ENCODE peak calls at places on chromosomes 2 and 18, in ten cellular contexts. N, X, W, S, J, B, F, M, I and H are unnamed samples.

GRCh38 chr2:64779117-64779690 is 125.5 kb upstream of the SERTAD2 start:
- DNase-seq in N (peak), X (peak), W (no peak), S (no peak), J (peak), B (no peak), F (peak), M (peak), I (no peak), H (peak)

GRCh38 chr2:113799375-113799774 is 42.9 kb upstream of the SLC35F5 start:
- DNase-seq in N (no peak), X (no peak), W (no peak), S (no peak), J (no peak), B (no peak), F (no peak), M (no peak), I (no peak), H (no peak)

GRCh38 chr2:75053484-75054112 is 95.2 kb downstream of the POLE4 start:
- DNase-seq in N (peak), X (peak), W (no peak), S (peak), J (peak), B (peak), F (peak), M (no peak), I (no peak), H (peak)

GRCh38 chr18:22335644-22336275 is 82.0 kb downstream of the CTAGE1 start:
- DNase-seq in N (no peak), X (peak), W (no peak), S (peak), J (no peak), B (no peak), F (no peak), M (no peak), I (no peak), H (no peak)

GRCh38 chr2:42799881-42800280 is 7.5 kb upstream of the HAAO start:
- DNase-seq in N (no peak), X (no peak), W (no peak), S (no peak), J (peak), B (no peak), F (no peak), M (no peak), I (no peak), H (no peak)

GRCh38 chr2:110772383-110772755 is 40.0 kb downstream of the ACOXL start:
- DNase-seq in N (no peak), X (no peak), W (no peak), S (no peak), J (no peak), B (no peak), F (no peak), M (no peak), I (no peak), H (no peak)

GRCh38 chr18:494602-494983 is 5.9 kb downstream of the COLEC12 start:
- DNase-seq in N (no peak), X (no peak), W (no peak), S (no peak), J (peak), B (no peak), F (peak), M (no peak), I (no peak), H (no peak)

GRCh38 chr18:45839415-45840395 is 14.2 kb downstream of the SIGLEC15 start:
- DNase-seq in N (peak), X (peak), W (no peak), S (peak), J (peak), B (no peak), F (peak), M (peak), I (no peak), H (peak)

GRCh38 chr2:27966466-27966865 is 75.9 kb downstream of the BABAM2 start:
- DNase-seq in N (no peak), X (no peak), W (no peak), S (no peak), J (peak), B (no peak), F (no peak), M (peak), I (no peak), H (no peak)